ENCODE peak calls at places on chromosomes 2 and 18, in seven cellular contexts. W is HepG2, J is sigmoid colon, O is breast epithelium, M is stomach, D is upper lobe of left lung, S is transverse colon. L is an unnamed sample.

GRCh38 chr18:72544092-72544886 is at the start of gene CBLN2:
- DNase-seq in W (peak), J (no peak), O (no peak), M (no peak), D (peak), S (peak), L (no peak)

GRCh38 chr2:199302851-199303250 is 154.9 kb downstream of the SATB2 start:
- DNase-seq in W (no peak), J (no peak), O (no peak), M (no peak), D (no peak), S (no peak), L (no peak)

GRCh38 chr2:200677161-200677560 is 91.3 kb downstream of the AOX1 start:
- DNase-seq in W (no peak), J (no peak), O (no peak), M (no peak), D (no peak), S (no peak), L (no peak)

GRCh38 chr2:11753452-11753885 is 7.0 kb downstream of the LPIN1 start:
- DNase-seq in W (no peak), J (no peak), O (peak), M (peak), D (no peak), S (peak), L (no peak)

GRCh38 chr2:68749345-68749744 is 14.7 kb downstream of the ARHGAP25 start:
- DNase-seq in W (no peak), J (no peak), O (no peak), M (no peak), D (no peak), S (no peak), L (peak)

GRCh38 chr2:25570161-25570840 is 103.1 kb downstream of the DTNB start:
- DNase-seq in W (no peak), J (no peak), O (no peak), M (no peak), D (no peak), S (no peak), L (no peak)

GRCh38 chr18:70030728-70031127 is 83.1 kb upstream of the CD226 start:
- DNase-seq in W (no peak), J (no peak), O (no peak), M (no peak), D (no peak), S (no peak), L (no peak)

GRCh38 chr2:176112375-176113302 is 3.9 kb upstream of the HOXD10 start:
- DNase-seq in W (no peak), J (no peak), O (no peak), M (no peak), D (peak), S (no peak), L (no peak)

GRCh38 chr18:8705941-8706544 is 687 bp downstream of the MTCL1 start:
- DNase-seq in W (no peak), J (peak), O (no peak), M (no peak), D (peak), S (no peak), L (peak)

GRCh38 chr18:5939801-5940667 is 44.7 kb upstream of the TMEM200C start:
- DNase-seq in W (no peak), J (no peak), O (no peak), M (no peak), D (no peak), S (no peak), L (peak)

GRCh38 chr2:57497489-57498096 is 549.0 kb upstream of the VRK2 start:
- DNase-seq in W (peak), J (no peak), O (no peak), M (peak), D (no peak), S (peak), L (no peak)

DNA sequence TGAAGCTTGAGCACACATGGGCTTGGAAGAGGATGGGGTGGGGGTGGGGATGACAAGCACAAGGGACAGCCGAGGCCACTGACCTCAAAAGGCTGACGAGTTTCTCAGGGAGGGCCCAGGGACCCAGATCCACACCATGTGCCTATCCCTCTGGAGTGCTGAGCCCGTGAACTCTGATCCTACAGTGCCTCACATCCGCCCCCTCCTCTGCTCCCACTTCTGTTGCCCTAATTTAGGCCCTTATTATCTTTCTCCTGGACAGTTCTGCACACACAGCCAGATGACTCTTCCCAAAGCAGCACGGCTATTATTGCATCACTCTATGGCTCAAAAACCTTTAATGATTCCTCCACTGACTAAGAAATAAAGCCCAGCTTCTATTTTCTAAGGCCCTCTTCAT is 24.8 kb downstream of the CYRIA start:
- DNase-seq in W (no peak), J (no peak), O (no peak), M (no peak), D (no peak), S (no peak), L (no peak)
- H3K27ac ChIP-seq in W (no peak), J (no peak), O (peak), M (no peak), D (no peak), S (no peak), L (no peak)

GRCh38 chr2:23386422-23387220 is 1.6 kb downstream of the KLHL29 start:
- DNase-seq in W (no peak), J (peak), O (no peak), M (no peak), D (peak), S (peak), L (no peak)

GRCh38 chr2:23385351-23385747 is 370 bp downstream of the KLHL29 start:
- DNase-seq in W (no peak), J (peak), O (no peak), M (no peak), D (peak), S (peak), L (no peak)

GRCh38 chr2:23385748-23386421 is 906 bp downstream of the KLHL29 start:
- DNase-seq in W (no peak), J (no peak), O (no peak), M (no peak), D (peak), S (no peak), L (no peak)

GRCh38 chr2:23383087-23383486 is 1.9 kb upstream of the KLHL29 start:
- DNase-seq in W (no peak), J (no peak), O (no peak), M (no peak), D (no peak), S (no peak), L (no peak)

DNA sequence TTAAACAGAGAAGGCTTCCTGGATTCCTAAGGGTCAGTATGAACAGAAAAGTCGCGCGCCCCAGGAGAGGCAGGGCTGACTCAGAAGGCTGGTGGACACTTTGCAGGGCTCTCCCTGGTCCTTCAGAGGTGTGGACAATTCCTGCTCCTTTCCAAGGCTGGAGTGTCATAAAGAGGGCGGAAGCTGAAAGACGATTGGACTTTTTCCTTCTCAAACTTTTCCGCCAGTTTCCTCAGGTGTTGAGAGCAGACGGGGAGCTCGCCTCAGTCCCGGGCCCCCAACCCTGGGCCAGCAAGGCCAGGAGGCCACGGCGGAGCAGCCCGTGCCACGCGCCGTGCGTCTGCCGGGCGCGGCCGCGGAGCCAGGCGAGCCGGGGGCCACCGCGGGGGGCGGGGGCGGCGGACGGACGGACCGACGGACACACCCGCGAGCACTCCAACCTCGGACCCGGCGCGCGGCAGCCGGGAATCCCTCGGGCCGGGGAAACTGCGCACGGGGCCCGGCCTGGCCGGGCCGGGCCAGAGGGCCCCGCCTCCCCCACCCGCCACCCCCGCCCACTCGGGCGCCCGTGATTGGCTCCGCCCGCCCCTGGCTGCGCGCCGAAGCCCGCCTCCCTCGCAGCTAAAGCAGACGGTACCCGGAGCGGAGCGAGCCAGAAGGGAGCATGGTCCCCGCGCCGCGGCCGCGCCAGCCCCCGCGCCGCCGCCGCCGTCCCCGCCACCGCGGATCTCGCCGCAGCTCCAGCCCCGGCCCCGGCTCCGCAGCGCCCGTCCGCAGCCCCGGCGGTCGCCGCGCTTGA is at the start of gene KLHL29:
- DNase-seq in W (no peak), J (peak), O (peak), M (peak), D (peak), S (peak), L (peak)
- TF ChIP-seq POLR2AphosphoS5 in W (no peak), J (peak), O (peak), M (peak), D (peak), S (peak), L (peak)

GRCh38 chr2:73961823-73962615 is 22.7 kb upstream of the TET3 start:
- DNase-seq in W (no peak), J (no peak), O (no peak), M (no peak), D (no peak), S (no peak), L (no peak)

GRCh38 chr2:73963385-73964120 is 21.2 kb upstream of the TET3 start:
- DNase-seq in W (no peak), J (no peak), O (no peak), M (no peak), D (no peak), S (no peak), L (no peak)

GRCh38 chr2:73964223-73964622 is 20.5 kb upstream of the TET3 start:
- DNase-seq in W (no peak), J (no peak), O (no peak), M (no peak), D (no peak), S (no peak), L (no peak)

GRCh38 chr2:73961274-73961673 is 23.4 kb upstream of the TET3 start:
- DNase-seq in W (no peak), J (no peak), O (no peak), M (no peak), D (no peak), S (no peak), L (no peak)

GRCh38 chr2:73962798-73963197 is 21.9 kb upstream of the TET3 start:
- DNase-seq in W (no peak), J (no peak), O (no peak), M (no peak), D (no peak), S (no peak), L (no peak)
- H3K27ac ChIP-seq in W (no peak), J (no peak), O (no peak), M (no peak), D (no peak), S (no peak), L (no peak)

DNA sequence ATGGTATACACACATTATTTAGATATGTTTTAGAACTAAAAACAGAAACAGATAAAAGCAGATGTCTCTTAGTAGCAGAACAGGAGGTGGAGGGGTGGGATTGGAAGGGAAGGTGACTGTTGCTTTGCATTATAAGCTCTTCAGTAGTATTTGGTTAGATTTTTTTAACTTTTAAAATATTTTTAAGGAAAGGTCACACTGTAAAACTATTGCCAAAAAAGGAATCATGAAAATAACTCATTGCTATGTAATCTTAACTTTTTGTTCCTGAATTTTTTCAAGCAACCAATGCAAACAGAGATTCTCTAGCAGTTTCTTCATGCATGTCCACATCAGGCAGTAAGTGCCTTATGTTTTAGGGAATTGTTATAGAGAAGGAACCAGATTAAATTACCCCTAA is 144.1 kb upstream of the PKDCC start:
- DNase-seq in W (no peak), J (no peak), O (no peak), M (no peak), D (no peak), S (no peak), L (no peak)
- TF ChIP-seq POLR2AphosphoS5 in W (no peak), J (no peak), O (no peak), M (no peak), D (no peak), S (no peak), L (no peak)

GRCh38 chr18:62329676-62330454 is 4.8 kb downstream of the TNFRSF11A start:
- DNase-seq in W (peak), J (no peak), O (peak), M (peak), D (peak), S (peak), L (no peak)

GRCh38 chr18:62326646-62327348 is 1.7 kb downstream of the TNFRSF11A start:
- DNase-seq in W (no peak), J (no peak), O (no peak), M (no peak), D (no peak), S (no peak), L (no peak)

GRCh38 chr18:62325806-62326645 is 916 bp downstream of the TNFRSF11A start:
- DNase-seq in W (no peak), J (no peak), O (no peak), M (no peak), D (peak), S (peak), L (no peak)

GRCh38 chr18:62328775-62329525 is 3.8 kb downstream of the TNFRSF11A start:
- DNase-seq in W (no peak), J (no peak), O (no peak), M (no peak), D (no peak), S (no peak), L (no peak)

GRCh38 chr18:62327977-62328376 is 2.9 kb downstream of the TNFRSF11A start:
- DNase-seq in W (no peak), J (no peak), O (no peak), M (no peak), D (no peak), S (peak), L (no peak)
- H3K27ac ChIP-seq in W (no peak), J (no peak), O (no peak), M (no peak), D (no peak), S (peak), L (no peak)

DNA sequence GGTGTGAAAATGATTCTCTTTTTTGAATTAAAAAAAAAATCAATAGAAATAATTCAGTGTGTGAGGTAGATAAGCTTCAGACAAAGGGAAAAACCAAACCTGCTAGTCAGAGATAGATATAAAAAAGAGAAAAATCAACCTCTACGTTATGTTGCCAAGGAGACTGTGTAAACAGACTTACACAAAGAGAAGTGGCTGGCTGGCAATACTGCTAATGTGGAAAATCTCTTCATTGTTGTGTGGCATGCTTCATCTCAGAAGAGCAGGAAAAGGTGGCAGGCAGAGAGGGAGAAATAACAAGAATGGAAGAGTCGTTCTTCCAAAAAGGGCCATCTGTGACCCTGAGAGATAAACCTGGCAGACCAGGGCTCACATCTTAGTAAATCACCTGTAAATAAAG is 200.7 kb downstream of the SLC8A1 start:
- DNase-seq in W (no peak), J (no peak), O (no peak), M (no peak), D (no peak), S (no peak), L (no peak)
- TF ChIP-seq POLR2AphosphoS5 in W (no peak), J (no peak), O (no peak), M (no peak), D (no peak), S (no peak), L (no peak)

L was measured in esophagus muscularis mucosa.